ENCODE peak calls at places on chromosomes 3 and 15, in five cellular contexts. D is lower lobe of right lung, P is cardiac fibroblast, S is A549, X is IMR-90. L is an unnamed sample.

GRCh38 chr15:73930371-73930770 is 4.1 kb downstream of the LOXL1 start:
- DNase-seq in D (peak; percentile 44), P (peak; percentile 80), S (no peak), X (peak; percentile 93), L (no peak)

GRCh38 chr3:112101946-112102345 is 15.8 kb downstream of the C3orf52 start:
- DNase-seq in D (no peak), P (peak; percentile 14), S (no peak), X (peak; percentile 97), L (no peak)

GRCh38 chr15:77575203-77575934 is 57.3 kb downstream of the LINGO1 start:
- DNase-seq in D (no peak), P (no peak), S (no peak), X (no peak), L (no peak)

GRCh38 chr15:59116141-59116540 is 11.2 kb downstream of the CCNB2 start:
- DNase-seq in D (no peak), P (peak; percentile 14), S (no peak), X (peak; percentile 35), L (no peak)

GRCh38 chr3:126548556-126549466 is 9.9 kb downstream of the C3orf22 start:
- DNase-seq in D (peak; percentile 30), P (no peak), S (no peak), X (no peak), L (no peak)

GRCh38 chr15:72785452-72786243 is 2.1 kb upstream of the ADPGK start:
- DNase-seq in D (no peak), P (peak; percentile 32), S (no peak), X (peak; percentile 74), L (no peak)

GRCh38 chr3:156479574-156479973 is 75.3 kb downstream of the SSR3 start:
- DNase-seq in D (no peak), P (no peak), S (no peak), X (no peak), L (no peak)

GRCh38 chr3:146970236-146970635 is 365.1 kb upstream of the PLSCR5 start:
- DNase-seq in D (no peak), P (no peak), S (no peak), X (no peak), L (no peak)

GRCh38 chr3:148880681-148881080 is 15.6 kb downstream of the CPA3 start:
- DNase-seq in D (no peak), P (no peak), S (peak; percentile 28), X (no peak), L (no peak)

GRCh38 chr3:59704292-59704691 is 654.5 kb upstream of the CFAP20DC start:
- DNase-seq in D (no peak), P (no peak), S (no peak), X (peak; percentile 6), L (no peak)

GRCh38 chr3:183158552-183159006 is 4.0 kb downstream of the LAMP3 start:
- DNase-seq in D (no peak), P (peak; percentile 34), S (no peak), X (peak; percentile 68), L (peak; percentile 90)

GRCh38 chr3:133408961-133409360 is 9.1 kb downstream of the BFSP2 start:
- DNase-seq in D (no peak), P (peak; percentile 57), S (no peak), X (peak; percentile 64), L (no peak)

GRCh38 chr3:37905987-37906674 is 44.5 kb downstream of the CTDSPL start:
- DNase-seq in D (no peak), P (peak; percentile 72), S (no peak), X (peak; percentile 65), L (no peak)

GRCh38 chr3:93973160-93974126 is at the start of gene PROS1:
- DNase-seq in D (peak; percentile 88), P (peak; percentile 97), S (peak; percentile 50), X (peak; percentile 68), L (peak; percentile 55)

GRCh38 chr3:143066033-143066432 is 53.5 kb upstream of the CHST2 start:
- DNase-seq in D (no peak), P (no peak), S (no peak), X (no peak), L (no peak)

GRCh38 chr15:34812369-34812768 is 17.0 kb upstream of the ACTC1 start:
- DNase-seq in D (no peak), P (no peak), S (no peak), X (peak; percentile 95), L (no peak)

GRCh38 chr3:159766563-159767185 is 222.0 kb upstream of the IL12A start:
- DNase-seq in D (no peak), P (peak; percentile 57), S (peak; percentile 73), X (peak; percentile 63), L (no peak)
- TF ChIP-seq CTCF in D (peak; percentile 41), P (peak; percentile 60), S (peak; percentile 37), X (peak; percentile 56), L (no peak)

GRCh38 chr3:155320934-155321333 is 27.5 kb upstream of the STRIT1 start:
- DNase-seq in D (no peak), P (no peak), S (no peak), X (no peak), L (no peak)

GRCh38 chr3:155321418-155321817 is 27.9 kb upstream of the STRIT1 start:
- DNase-seq in D (no peak), P (peak; percentile 25), S (no peak), X (peak; percentile 15), L (no peak)

GRCh38 chr3:155326249-155326648 is 32.8 kb upstream of the STRIT1 start:
- DNase-seq in D (no peak), P (no peak), S (no peak), X (no peak), L (no peak)

GRCh38 chr3:155325263-155325835 is 31.9 kb upstream of the STRIT1 start:
- DNase-seq in D (peak; percentile 47), P (no peak), S (no peak), X (no peak), L (no peak)

DNA sequence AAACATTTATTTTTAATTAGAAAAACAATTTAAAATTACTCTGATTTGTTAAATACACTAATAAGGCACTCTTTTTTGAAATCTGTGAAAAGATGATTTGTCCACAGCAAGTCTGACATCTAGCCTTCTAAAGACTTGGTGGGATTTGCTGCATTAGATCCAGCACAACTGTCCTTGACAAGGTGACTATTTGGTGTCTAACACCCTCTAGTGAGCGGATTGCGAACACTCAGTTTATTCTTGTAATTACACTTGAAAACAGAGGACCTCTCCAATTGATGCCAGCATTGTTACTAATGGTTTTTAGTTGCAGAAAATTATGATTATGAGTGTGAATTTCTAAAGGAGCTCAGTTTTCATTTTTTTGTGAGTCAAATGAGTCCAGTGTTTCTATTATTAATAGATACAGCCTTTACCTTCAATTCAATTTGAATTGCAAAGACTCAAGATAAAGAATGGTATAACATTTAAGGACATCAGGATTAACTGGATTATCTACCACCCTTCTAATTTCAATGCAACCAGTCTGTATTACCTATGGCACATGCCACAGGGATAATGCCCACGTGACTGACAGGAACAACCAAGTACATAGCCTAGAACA is 29.7 kb upstream of the STRIT1 start:
- DNase-seq in D (no peak), P (peak; percentile 92), S (peak; percentile 53), X (peak; percentile 89), L (peak; percentile 34)
- TF ChIP-seq CTCF in D (peak; percentile 64), P (peak; percentile 76), S (peak; percentile 87), X (peak; percentile 88), L (peak; percentile 61)

GRCh38 chr15:97940993-97941392 is 19.5 kb upstream of the ARRDC4 start:
- DNase-seq in D (no peak), P (no peak), S (no peak), X (no peak), L (no peak)

GRCh38 chr15:97941572-97941971 is 18.9 kb upstream of the ARRDC4 start:
- DNase-seq in D (no peak), P (no peak), S (no peak), X (no peak), L (no peak)

GRCh38 chr15:97947465-97948262 is 12.8 kb upstream of the ARRDC4 start:
- DNase-seq in D (no peak), P (no peak), S (no peak), X (peak; percentile 7), L (no peak)

DNA sequence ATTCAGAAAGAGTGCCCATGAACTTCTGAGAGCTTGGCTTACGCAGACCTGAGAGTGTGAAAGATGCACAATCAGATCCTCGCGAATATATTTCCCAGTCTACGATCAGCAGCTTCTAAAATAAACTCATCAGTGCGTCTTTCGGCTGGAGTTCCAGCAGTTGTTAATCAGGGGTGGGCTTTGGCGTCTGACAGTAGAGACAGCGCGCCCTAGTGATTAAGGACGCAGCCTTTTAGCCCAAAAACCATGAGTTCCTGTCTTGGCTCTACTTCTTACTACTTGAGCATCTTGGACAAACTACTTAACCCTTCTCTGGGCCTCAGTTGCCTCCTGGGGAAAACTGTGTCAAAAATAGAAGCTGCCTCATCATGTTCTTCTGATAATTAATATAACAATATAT is 15.8 kb upstream of the ARRDC4 start:
- DNase-seq in D (no peak), P (no peak), S (no peak), X (no peak), L (no peak)
- TF ChIP-seq CTCF in D (no peak), P (no peak), S (no peak), X (no peak), L (no peak)

GRCh38 chr3:46162975-46163550 is 45.0 kb downstream of the CCR1 start:
- DNase-seq in D (no peak), P (no peak), S (no peak), X (no peak), L (no peak)
- TF ChIP-seq CTCF in D (no peak), P (peak; percentile 18), S (no peak), X (no peak), L (no peak)

GRCh38 chr15:90460142-90460824 is 69.4 kb upstream of the CRTC3 start:
- DNase-seq in D (no peak), P (no peak), S (no peak), X (no peak), L (no peak)

GRCh38 chr15:90459368-90459767 is 70.4 kb upstream of the CRTC3 start:
- DNase-seq in D (no peak), P (peak; percentile 74), S (no peak), X (no peak), L (no peak)

GRCh38 chr15:90465140-90465929 is 64.4 kb upstream of the CRTC3 start:
- DNase-seq in D (no peak), P (peak; percentile 87), S (no peak), X (peak; percentile 81), L (no peak)

GRCh38 chr15:90465930-90466567 is 63.7 kb upstream of the CRTC3 start:
- DNase-seq in D (no peak), P (no peak), S (no peak), X (peak; percentile 68), L (no peak)

GRCh38 chr15:90463381-90463780 is 66.3 kb upstream of the CRTC3 start:
- DNase-seq in D (no peak), P (peak; percentile 77), S (no peak), X (peak; percentile 76), L (peak; percentile 52)
- TF ChIP-seq CTCF in D (no peak), P (no peak), S (no peak), X (no peak), L (no peak)

GRCh38 chr3:16883726-16884083 is 1.1 kb upstream of the PLCL2 start:
- DNase-seq in D (no peak), P (no peak), S (no peak), X (no peak), L (no peak)

GRCh38 chr3:16883057-16883725 is 1.6 kb upstream of the PLCL2 start:
- DNase-seq in D (peak; percentile 44), P (no peak), S (no peak), X (no peak), L (no peak)

GRCh38 chr3:16885588-16885903 is 791 bp downstream of the PLCL2 start:
- DNase-seq in D (no peak), P (no peak), S (no peak), X (no peak), L (no peak)

GRCh38 chr3:16884748-16885587 is at the start of gene PLCL2:
- DNase-seq in D (peak; percentile 69), P (peak; percentile 54), S (peak; percentile 57), X (peak; percentile 21), L (peak; percentile 73)

GRCh38 chr3:16884084-16884747 is 539 bp upstream of the PLCL2 start:
- DNase-seq in D (peak; percentile 74), P (peak; percentile 62), S (peak; percentile 92), X (peak; percentile 6), L (peak; percentile 90)
- TF ChIP-seq CTCF in D (peak; percentile 54), P (peak; percentile 56), S (peak; percentile 74), X (peak; percentile 39), L (peak; percentile 83)

L was measured in GM10248.